ENCODE peak calls at places on chromosomes 11 and 22, in six cellular contexts. P is astrocyte of the spinal cord; B is endothelial cell; C is stimulated activated CD8-positive, alpha-beta memory T cell treated with anti-CD3 and anti-CD28 coated beads, Interleukin-7, amount 100 ng/mL, for 4 hours; U is left cardiac atrium; Z is HTR-8/SVneo. X is an unnamed sample.

GRCh38 chr11:64810891-64811272 is 531 bp upstream of the MEN1 start:
- DNase-seq in Z (no peak), P (no peak), B (no peak), C (peak; percentile 17), U (no peak), X (no peak)

GRCh38 chr11:111177037-111177988 is 68.2 kb upstream of the POU2AF2 start:
- DNase-seq in B (no peak), Z (no peak), C (no peak), U (no peak), P (no peak), X (no peak)

GRCh38 chr11:45150301-45150700 is 3.9 kb downstream of the PRDM11 start:
- DNase-seq in Z (no peak), P (no peak), U (no peak), B (no peak), C (no peak), X (no peak)

GRCh38 chr11:85825590-85825989 is 14.6 kb upstream of the SYTL2 start:
- DNase-seq in P (no peak), U (no peak), B (no peak), Z (no peak), C (no peak), X (no peak)

GRCh38 chr11:42054351-42054750 is 594.9 kb upstream of the LRRC4C start:
- DNase-seq in B (no peak), P (no peak), U (no peak), C (no peak), Z (no peak), X (no peak)

GRCh38 chr11:113546757-113547507 is 71.7 kb upstream of the DRD2 start:
- DNase-seq in C (no peak), P (peak; percentile 83), B (no peak), U (no peak), Z (peak; percentile 75), X (no peak)

GRCh38 chr11:118696673-118697226 is 17.3 kb upstream of the TREH start:
- DNase-seq in P (no peak), U (no peak), C (no peak), Z (no peak), B (no peak), X (no peak)

GRCh38 chr11:106249857-106250256 is 172.4 kb downstream of the AASDHPPT start:
- DNase-seq in U (no peak), B (no peak), C (no peak), P (peak; percentile 72), Z (no peak), X (no peak)

GRCh38 chr22:32281092-32281491 is 25.9 kb upstream of the SLC5A4 start:
- DNase-seq in P (peak; percentile 65), C (no peak), Z (no peak), B (no peak), U (no peak), X (no peak)

GRCh38 chr11:123103326-123103980 is 41.5 kb upstream of the HSPA8 start:
- DNase-seq in C (no peak), Z (peak; percentile 61), U (peak; percentile 65), P (peak; percentile 81), B (peak; percentile 46), X (no peak)

GRCh38 chr11:111045408-111045806 is 200.1 kb upstream of the POU2AF2 start:
- DNase-seq in Z (no peak), C (no peak), B (no peak), U (no peak), P (no peak), X (no peak)

GRCh38 chr11:27414644-27415043 is 51.6 kb upstream of the CCDC34 start:
- DNase-seq in U (no peak), C (no peak), B (no peak), Z (no peak), P (no peak), X (no peak)